ENCODE peak calls at places on chromosome 21, in four cellular contexts. One of them, this sample, is unnamed.

GRCh38 chr21:44576025-44576420 is 2.5 kb downstream of the KRTAP10-4 start:
- DNase-seq in left ventricle myocardium inferior: no peak
- DNase-seq in psoas muscle: no peak
- DNase-seq in small intestine: no peak
- DNase-seq in this sample: no peak

GRCh38 chr21:31343680-31344480 is at the start of gene TIAM1:
- DNase-seq in left ventricle myocardium inferior: peak; percentile 68
- DNase-seq in psoas muscle: peak; percentile 58
- DNase-seq in small intestine: peak; percentile 4
- DNase-seq in this sample: no peak

GRCh38 chr21:28636988-28637691 is 355.5 kb downstream of the LTN1 start:
- DNase-seq in left ventricle myocardium inferior: no peak
- DNase-seq in psoas muscle: no peak
- DNase-seq in small intestine: no peak
- DNase-seq in this sample: no peak

GRCh38 chr21:44718571-44718970 is 7.2 kb upstream of the TSPEAR start:
- DNase-seq in left ventricle myocardium inferior: no peak
- DNase-seq in psoas muscle: no peak
- DNase-seq in small intestine: no peak
- DNase-seq in this sample: no peak

GRCh38 chr21:29382029-29382654 is 83.4 kb downstream of the BACH1 start:
- DNase-seq in left ventricle myocardium inferior: no peak
- DNase-seq in psoas muscle: no peak
- DNase-seq in small intestine: peak; percentile 48
- DNase-seq in this sample: peak; percentile 42

GRCh38 chr21:38817371-38818335 is 11.9 kb downstream of the ETS2 start:
- DNase-seq in left ventricle myocardium inferior: no peak
- DNase-seq in psoas muscle: no peak
- DNase-seq in small intestine: peak; percentile 76
- DNase-seq in this sample: no peak

GRCh38 chr21:37446552-37446951 is 80.0 kb downstream of the DYRK1A start:
- DNase-seq in left ventricle myocardium inferior: no peak
- DNase-seq in psoas muscle: no peak
- DNase-seq in small intestine: no peak
- DNase-seq in this sample: no peak

GRCh38 chr21:26115899-26116298 is 54.7 kb downstream of the APP start:
- DNase-seq in left ventricle myocardium inferior: no peak
- DNase-seq in psoas muscle: no peak
- DNase-seq in small intestine: no peak
- DNase-seq in this sample: no peak

GRCh38 chr21:22062472-22063139 is 1064.4 kb downstream of the NCAM2 start:
- DNase-seq in left ventricle myocardium inferior: no peak
- DNase-seq in psoas muscle: no peak
- DNase-seq in small intestine: peak; percentile 3
- DNase-seq in this sample: no peak

GRCh38 chr21:21412096-21412495 is 413.9 kb downstream of the NCAM2 start:
- DNase-seq in left ventricle myocardium inferior: no peak
- DNase-seq in psoas muscle: no peak
- DNase-seq in small intestine: no peak
- DNase-seq in this sample: no peak

GRCh38 chr21:44575307-44576024 is 1.9 kb downstream of the KRTAP10-4 start:
- DNase-seq in left ventricle myocardium inferior: no peak
- DNase-seq in psoas muscle: no peak
- DNase-seq in small intestine: no peak
- DNase-seq in this sample: no peak

DNA sequence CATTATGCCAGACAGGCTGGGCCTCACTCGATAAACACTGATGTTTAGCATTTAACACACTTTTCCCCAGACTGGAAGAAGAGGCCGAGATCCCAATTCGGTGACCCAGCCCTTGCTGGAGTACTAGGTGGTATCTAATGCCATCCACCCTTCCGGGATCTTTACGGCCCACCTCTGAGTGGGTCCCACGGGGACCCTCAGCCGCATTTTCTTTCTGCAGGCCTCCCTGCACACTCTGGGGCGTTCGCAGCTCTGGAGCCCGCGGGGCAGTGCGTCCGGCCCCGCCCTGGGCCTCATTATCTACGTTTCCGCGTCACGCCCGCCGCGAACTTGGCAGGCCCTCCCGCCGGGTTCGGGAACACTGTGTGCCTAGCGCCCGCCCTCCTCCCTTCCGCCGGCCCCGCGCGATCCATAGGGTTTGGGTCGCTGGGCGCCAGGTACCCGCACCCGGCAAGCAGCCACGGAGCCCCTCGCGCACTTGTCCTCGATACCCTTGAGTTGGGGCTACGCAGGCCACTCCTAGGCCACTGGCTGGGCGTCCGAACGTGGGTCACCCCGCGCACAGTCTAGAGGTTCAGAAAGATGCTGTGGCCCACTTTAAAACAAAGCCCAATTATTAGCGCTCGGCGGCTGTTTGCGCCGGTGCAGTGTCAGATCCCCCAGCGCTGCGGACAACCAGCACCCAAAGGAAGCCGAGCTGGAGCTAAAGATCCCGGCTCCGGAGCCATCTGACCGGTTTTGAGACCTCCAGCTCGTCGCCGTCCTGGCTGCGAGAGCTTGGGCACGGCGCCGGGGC is 942 bp upstream of the EVA1C start:
- DNase-seq in left ventricle myocardium inferior: peak; percentile 97
- DNase-seq in psoas muscle: peak; percentile 93
- DNase-seq in small intestine: peak; percentile 91
- DNase-seq in this sample: peak; percentile 11
- H3K4me3 ChIP-seq in left ventricle myocardium inferior: peak overlapping the region; percentile 85
- H3K4me3 ChIP-seq in psoas muscle: peak overlapping the region; percentile 86
- H3K4me3 ChIP-seq in small intestine: peak overlapping the region; percentile 68
- H3K4me3 ChIP-seq in this sample: peak overlapping the region; percentile 38

GRCh38 chr21:42375966-42376337 is 9.6 kb upstream of the TFF1 start:
- DNase-seq in left ventricle myocardium inferior: no peak
- DNase-seq in psoas muscle: no peak
- DNase-seq in small intestine: no peak
- DNase-seq in this sample: no peak
- H3K4me1 ChIP-seq in left ventricle myocardium inferior: no peaks in the 10 kb centered on the region
- H3K4me1 ChIP-seq in psoas muscle: no peaks in the 10 kb centered on the region
- H3K4me1 ChIP-seq in small intestine: no peaks in the 10 kb centered on the region
- H3K4me1 ChIP-seq in this sample: no peaks in the 10 kb centered on the region

GRCh38 chr21:45996311-45997204 is 15.0 kb downstream of the COL6A1 start:
- DNase-seq in left ventricle myocardium inferior: peak; percentile 11
- DNase-seq in psoas muscle: no peak
- DNase-seq in small intestine: no peak
- DNase-seq in this sample: peak; percentile 23

GRCh38 chr21:45998871-45999580 is 17.5 kb downstream of the COL6A1 start:
- DNase-seq in left ventricle myocardium inferior: peak; percentile 9
- DNase-seq in psoas muscle: no peak
- DNase-seq in small intestine: no peak
- DNase-seq in this sample: no peak

GRCh38 chr21:45998276-45998701 is 16.7 kb downstream of the COL6A1 start:
- DNase-seq in left ventricle myocardium inferior: peak; percentile 11
- DNase-seq in psoas muscle: no peak
- DNase-seq in small intestine: no peak
- DNase-seq in this sample: no peak

GRCh38 chr21:45997205-45997494 is 15.6 kb downstream of the COL6A1 start:
- DNase-seq in left ventricle myocardium inferior: no peak
- DNase-seq in psoas muscle: no peak
- DNase-seq in small intestine: no peak
- DNase-seq in this sample: no peak

GRCh38 chr21:45997495-45998275 is 16.1 kb downstream of the COL6A1 start:
- DNase-seq in left ventricle myocardium inferior: peak; percentile 15
- DNase-seq in psoas muscle: no peak
- DNase-seq in small intestine: no peak
- DNase-seq in this sample: no peak
- H3K36me3 ChIP-seq in left ventricle myocardium inferior: peaks cover 91% of the 10 kb centered on the region
- H3K36me3 ChIP-seq in psoas muscle: no peaks in the 10 kb centered on the region
- H3K36me3 ChIP-seq in small intestine: no peaks in the 10 kb centered on the region
- H3K36me3 ChIP-seq in this sample: no peaks in the 10 kb centered on the region

DNA sequence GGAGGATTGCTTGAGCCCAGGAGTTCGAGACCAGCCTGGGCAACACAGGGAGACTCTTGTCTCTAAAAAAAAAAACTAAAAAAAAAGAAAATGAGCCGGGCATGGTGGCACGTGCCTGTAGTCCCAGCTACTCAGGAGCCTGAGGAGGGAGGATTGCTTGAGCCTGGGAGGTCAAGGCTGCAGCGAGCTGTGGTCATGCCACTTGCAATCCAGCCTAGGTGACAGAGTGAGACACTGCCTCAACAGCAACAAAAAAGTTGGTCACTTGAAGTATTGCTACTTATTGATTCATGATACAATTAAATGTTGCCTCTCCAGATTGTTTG is 57.9 kb upstream of the CXADR start:
- DNase-seq in left ventricle myocardium inferior: no peak
- DNase-seq in psoas muscle: no peak
- DNase-seq in small intestine: no peak
- DNase-seq in this sample: no peak
- H3K4me3 ChIP-seq in left ventricle myocardium inferior: no peak overlapping the region
- H3K4me3 ChIP-seq in psoas muscle: no peak overlapping the region
- H3K4me3 ChIP-seq in small intestine: no peak overlapping the region
- H3K4me3 ChIP-seq in this sample: peak overlapping the region; percentile 15

GRCh38 chr21:41766051-41766882 is 585 bp downstream of the RIPK4 start:
- DNase-seq in left ventricle myocardium inferior: no peak
- DNase-seq in psoas muscle: no peak
- DNase-seq in small intestine: peak; percentile 49
- DNase-seq in this sample: no peak
- H3K4me1 ChIP-seq in left ventricle myocardium inferior: peaks cover 41% of the 10 kb centered on the region
- H3K4me1 ChIP-seq in psoas muscle: peaks cover 3% of the 10 kb centered on the region
- H3K4me1 ChIP-seq in small intestine: peaks cover 7% of the 10 kb centered on the region
- H3K4me1 ChIP-seq in this sample: peaks cover 63% of the 10 kb centered on the region

GRCh38 chr21:34802180-34802899 is 133.5 kb downstream of the CLIC6 start:
- DNase-seq in left ventricle myocardium inferior: no peak
- DNase-seq in psoas muscle: no peak
- DNase-seq in small intestine: no peak
- DNase-seq in this sample: no peak
- H3K36me3 ChIP-seq in left ventricle myocardium inferior: no peaks in the 10 kb centered on the region
- H3K36me3 ChIP-seq in psoas muscle: peaks cover 5% of the 10 kb centered on the region
- H3K36me3 ChIP-seq in small intestine: no peaks in the 10 kb centered on the region
- H3K36me3 ChIP-seq in this sample: no peaks in the 10 kb centered on the region

This sample was measured in Caco-2.